ENCODE peak calls at places on chromosome 5, in six cellular contexts. E is SK-MEL-5, K is mucosa of descending colon, J is memory B cell, F is spleen, U is NCI-H460. V is an unnamed sample.

GRCh38 chr5:143024227-143024920 is 254.2 kb downstream of the ARHGAP26 start:
- DNase-seq in J (no peak), F (no peak), E (no peak), U (no peak), K (no peak), V (no peak)

GRCh38 chr5:84372066-84372700 is 12.5 kb downstream of the EDIL3 start:
- DNase-seq in U (no peak), F (no peak), E (no peak), J (no peak), K (no peak), V (no peak)

GRCh38 chr5:150556859-150557506 is 49.1 kb downstream of the NDST1 start:
- DNase-seq in J (no peak), U (no peak), K (no peak), F (no peak), E (no peak), V (no peak)

GRCh38 chr5:88145603-88146467 is 122.8 kb downstream of the TMEM161B start:
- DNase-seq in J (no peak), K (no peak), E (no peak), F (no peak), U (no peak), V (no peak)

GRCh38 chr5:177494356-177495195 is 2.8 kb downstream of the PDLIM7 start:
- DNase-seq in F (peak; percentile 90), J (peak; percentile 50), K (peak; percentile 65), U (no peak), E (peak; percentile 34), V (peak; percentile 78)

GRCh38 chr5:119200795-119201194 is 129.9 kb downstream of the DMXL1 start:
- DNase-seq in U (no peak), K (no peak), E (peak; percentile 39), J (no peak), F (no peak), V (no peak)

GRCh38 chr5:113122053-113122452 is 145.5 kb downstream of the DCP2 start:
- DNase-seq in J (no peak), F (no peak), K (no peak), U (no peak), E (no peak), V (no peak)

GRCh38 chr5:178339272-178339671 is 106.7 kb upstream of the PHYKPL start:
- DNase-seq in K (no peak), E (no peak), F (no peak), U (no peak), J (no peak), V (no peak)

GRCh38 chr5:132677191-132677590 is 3.4 kb downstream of the IL4 start:
- DNase-seq in F (peak; percentile 75), U (peak; percentile 53), E (peak; percentile 24), K (no peak), J (no peak), V (peak; percentile 94)

GRCh38 chr5:179885491-179886090 is 22.1 kb downstream of the TBC1D9B start:
- DNase-seq in E (no peak), K (no peak), U (no peak), J (no peak), F (peak; percentile 24), V (no peak)

GRCh38 chr5:139796061-139796806 is 626 bp downstream of the PSD2 start:
- DNase-seq in U (no peak), J (no peak), K (no peak), E (no peak), F (no peak), V (no peak)

GRCh38 chr5:30849801-30850370 is 343.6 kb upstream of the CDH6 start:
- DNase-seq in E (no peak), U (no peak), J (no peak), F (no peak), K (no peak), V (no peak)